ENCODE peak calls at places on chromosomes 3 and 15, in seven cellular contexts. O, P, A, S, J, G and H are unnamed samples.

GRCh38 chr15:29522373-29523276 is 253.0 kb upstream of the NSMCE3 start:
- DNase-seq in J (no peak), A (no peak), P (no peak), S (no peak), G (no peak), O (no peak), H (no peak)

GRCh38 chr15:77475898-77476297 is 55.2 kb downstream of the HMG20A start:
- DNase-seq in G (no peak), J (no peak), A (no peak), P (no peak), O (no peak), S (no peak), H (no peak)

GRCh38 chr15:63600001-63600645 is 2.9 kb downstream of the FBXL22 start:
- DNase-seq in S (no peak), P (no peak), A (no peak), G (peak), J (no peak), O (no peak), H (no peak)

GRCh38 chr15:48244923-48245322 is 38.8 kb downstream of the SLC12A1 start:
- DNase-seq in P (no peak), J (no peak), S (no peak), O (no peak), A (no peak), G (peak), H (no peak)

GRCh38 chr3:29758108-29759020 is 477.5 kb downstream of the RBMS3 start:
- DNase-seq in G (peak), O (peak), J (no peak), S (no peak), A (no peak), P (no peak), H (no peak)

GRCh38 chr3:50304601-50305000 is 1.2 kb upstream of the HYAL1 start:
- DNase-seq in S (no peak), P (no peak), A (no peak), G (no peak), J (no peak), O (no peak), H (no peak)

GRCh38 chr15:64193971-64194370 is 31.1 kb upstream of the PPIB start:
- DNase-seq in S (no peak), O (no peak), A (no peak), P (no peak), J (no peak), G (no peak), H (no peak)

GRCh38 chr15:86231864-86232801 is 152.5 kb downstream of the AGBL1 start:
- DNase-seq in S (no peak), G (peak), O (peak), A (no peak), J (no peak), P (no peak), H (no peak)

GRCh38 chr15:68609618-68610017 is 30.8 kb downstream of the CORO2B start:
- DNase-seq in J (no peak), O (peak), S (no peak), A (peak), G (peak), P (peak), H (no peak)

GRCh38 chr3:150255416-150255815 is 152.7 kb upstream of the TSC22D2 start:
- DNase-seq in O (no peak), G (no peak), S (no peak), A (peak), J (no peak), P (no peak), H (no peak)

GRCh38 chr3:34015204-34016142 is 217.0 kb downstream of the PDCD6IP start:
- DNase-seq in P (no peak), O (peak), J (no peak), A (no peak), S (no peak), G (peak), H (no peak)

GRCh38 chr3:30231277-30232141 is 374.9 kb upstream of the TGFBR2 start:
- DNase-seq in G (peak), J (no peak), S (no peak), A (no peak), P (no peak), O (peak), H (no peak)

GRCh38 chr3:5172018-5172417 is 15.5 kb upstream of the EDEM1 start:
- DNase-seq in S (no peak), P (no peak), A (no peak), G (no peak), J (no peak), O (no peak), H (no peak)

GRCh38 chr3:61181874-61182273 is 69.4 kb downstream of the FHIT start:
- DNase-seq in S (no peak), O (peak), P (no peak), A (no peak), J (no peak), G (peak), H (no peak)

GRCh38 chr15:22895465-22896190 is 57.2 kb downstream of the NIPA2 start:
- DNase-seq in P (peak), S (no peak), O (peak), A (no peak), J (no peak), G (peak), H (no peak)

GRCh38 chr3:37768107-37768809 is 93.4 kb upstream of the CTDSPL start:
- DNase-seq in J (no peak), P (no peak), O (peak), A (no peak), S (no peak), G (peak), H (no peak)

GRCh38 chr3:134544306-134544705 is 58.4 kb downstream of the CEP63 start:
- DNase-seq in G (no peak), A (no peak), S (no peak), P (no peak), O (peak), J (no peak), H (no peak)
- TF ChIP-seq CTCF in G (no peak), A (no peak), S (no peak), P (no peak), O (no peak), J (no peak), H (no peak)

GRCh38 chr3:66642484-66642883 is 141.7 kb upstream of the LRIG1 start:
- DNase-seq in G (no peak), P (no peak), A (no peak), O (no peak), S (no peak), J (no peak), H (no peak)

GRCh38 chr3:66639794-66640356 is 139.1 kb upstream of the LRIG1 start:
- DNase-seq in A (no peak), S (no peak), J (no peak), O (no peak), P (no peak), G (no peak), H (no peak)

GRCh38 chr3:66642015-66642414 is 141.2 kb upstream of the LRIG1 start:
- DNase-seq in G (no peak), J (no peak), S (no peak), O (no peak), A (no peak), P (no peak), H (no peak)

GRCh38 chr3:66633982-66634381 is 133.2 kb upstream of the LRIG1 start:
- DNase-seq in O (no peak), P (no peak), A (no peak), G (no peak), J (no peak), S (no peak), H (no peak)

DNA sequence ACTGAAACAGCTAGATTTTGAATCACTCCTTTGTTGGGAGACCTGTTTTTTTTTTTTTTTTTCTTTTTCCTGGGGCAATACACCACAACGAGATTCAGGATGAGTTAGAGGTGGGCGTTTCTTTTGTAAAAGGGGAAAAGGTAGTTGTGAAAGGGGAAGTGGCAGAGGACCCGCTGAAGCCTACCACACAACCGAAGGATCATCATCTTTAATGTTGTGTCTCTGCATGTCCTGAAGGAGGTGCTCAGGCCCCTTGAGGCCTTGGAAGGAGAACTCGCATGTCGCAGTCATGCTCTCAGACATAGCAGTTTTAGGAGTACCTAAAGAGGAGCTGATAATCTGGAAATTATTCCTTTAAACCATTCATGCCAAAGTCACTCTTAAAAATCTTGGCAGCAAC is 137.9 kb upstream of the LRIG1 start:
- DNase-seq in S (no peak), O (no peak), G (no peak), A (no peak), J (no peak), P (no peak), H (no peak)
- TF ChIP-seq CTCF in S (no peak), O (no peak), G (peak), A (no peak), J (no peak), P (no peak), H (peak)

GRCh38 chr3:177357352-177358084 is 160.2 kb upstream of the TBL1XR1 start:
- DNase-seq in A (no peak), O (peak), S (no peak), J (no peak), G (peak), P (no peak), H (no peak)
- TF ChIP-seq CTCF in A (no peak), O (no peak), S (no peak), J (no peak), G (peak), P (no peak), H (no peak)

GRCh38 chr15:100334905-100335304 is 6.9 kb downstream of the ADAMTS17 start:
- DNase-seq in P (no peak), S (no peak), J (no peak), O (no peak), A (no peak), G (no peak), H (peak)
- TF ChIP-seq CTCF in P (no peak), S (no peak), J (no peak), O (no peak), A (no peak), G (no peak), H (no peak)

GRCh38 chr3:64691051-64691450 is 3.3 kb upstream of the ADAMTS9 start:
- DNase-seq in O (peak), S (no peak), P (no peak), G (peak), J (no peak), A (no peak), H (no peak)
- TF ChIP-seq CTCF in O (no peak), S (no peak), P (no peak), G (no peak), J (no peak), A (no peak), H (no peak)

GRCh38 chr15:78734441-78735064 is 76.7 kb downstream of the ADAMTS7 start:
- DNase-seq in O (no peak), P (no peak), S (no peak), A (no peak), G (no peak), J (no peak), H (peak)

GRCh38 chr15:78739206-78739605 is 72.1 kb downstream of the ADAMTS7 start:
- DNase-seq in G (no peak), S (no peak), A (no peak), P (peak), O (no peak), J (no peak), H (peak)

GRCh38 chr15:78740904-78741274 is 70.4 kb downstream of the ADAMTS7 start:
- DNase-seq in S (no peak), A (no peak), O (no peak), G (no peak), J (no peak), P (no peak), H (peak)

GRCh38 chr15:78737187-78737820 is 74.0 kb downstream of the ADAMTS7 start:
- DNase-seq in G (no peak), S (no peak), J (no peak), P (no peak), A (no peak), O (no peak), H (peak)

DNA sequence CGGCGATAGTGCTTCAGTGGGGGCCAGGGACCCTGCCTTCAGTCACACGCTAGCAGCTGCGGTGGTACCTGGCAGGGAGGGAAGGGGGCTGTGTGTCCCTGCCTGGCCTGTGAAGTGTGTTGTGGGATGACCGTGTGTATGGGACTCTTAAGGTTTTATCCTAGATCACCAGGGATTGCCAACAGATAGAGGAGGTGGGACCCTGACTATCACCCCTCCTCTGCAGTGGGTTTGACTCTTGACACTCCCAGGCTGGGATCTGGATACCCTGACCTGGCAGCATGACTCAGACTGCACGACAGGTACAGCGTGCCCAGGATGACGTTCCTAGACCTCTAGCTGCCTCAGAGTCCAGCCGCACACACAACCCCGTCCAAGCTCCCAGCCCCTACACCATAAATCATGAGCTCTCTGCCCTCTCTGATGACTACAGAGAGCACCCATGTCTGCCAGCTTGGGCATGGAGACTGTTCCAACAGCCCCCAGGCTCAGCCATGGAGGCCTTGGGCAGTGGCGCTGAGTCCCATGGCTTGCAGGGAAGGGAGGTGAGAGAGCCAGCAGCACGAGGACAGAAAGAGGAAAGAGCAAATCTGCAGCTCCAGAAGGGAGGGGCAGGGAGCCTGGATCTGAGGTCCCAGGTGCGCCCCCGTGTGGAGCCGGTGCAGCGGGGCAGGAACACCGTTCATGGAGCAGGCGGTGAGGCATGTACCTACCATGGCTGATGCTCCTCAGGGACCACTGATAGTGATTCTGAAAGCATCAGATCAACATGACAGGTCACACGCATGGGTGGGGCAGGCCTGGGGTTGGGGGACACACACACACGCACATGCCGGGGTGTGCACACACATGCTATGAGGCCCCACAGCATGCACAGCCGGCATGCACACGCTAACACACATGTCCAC is 71.0 kb downstream of the ADAMTS7 start:
- DNase-seq in P (peak), G (peak), S (no peak), O (peak), A (no peak), J (peak), H (peak)
- TF ChIP-seq CTCF in P (peak), G (peak), S (peak), O (peak), A (peak), J (peak), H (peak)

DNA sequence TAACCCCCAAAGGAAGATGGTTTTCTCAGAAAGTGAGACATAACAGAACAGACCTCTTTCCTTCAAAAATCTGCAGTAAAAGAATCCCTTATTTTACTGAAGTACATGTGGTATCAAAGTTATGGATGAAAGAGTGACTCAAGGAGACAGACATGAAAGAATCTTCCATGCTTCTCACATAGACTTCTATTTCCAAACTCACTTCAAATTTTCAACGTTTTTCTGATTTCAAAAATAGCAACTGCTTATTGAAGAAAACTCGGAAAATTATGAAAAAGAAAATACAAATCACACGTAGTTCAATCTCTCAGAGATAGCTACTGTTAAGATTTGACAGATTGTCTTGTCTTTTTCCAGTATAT is 39.8 kb upstream of the TRA2B start:
- DNase-seq in J (no peak), G (no peak), P (no peak), A (no peak), O (no peak), S (no peak), H (no peak)
- TF ChIP-seq CTCF in J (peak), G (no peak), P (no peak), A (peak), O (no peak), S (peak), H (no peak)

GRCh38 chr3:12933901-12934300 is 92.5 kb upstream of the RPL32 start:
- DNase-seq in A (no peak), O (no peak), J (no peak), G (no peak), P (no peak), S (no peak), H (no peak)

GRCh38 chr3:12935861-12936830 is 94.8 kb upstream of the RPL32 start:
- DNase-seq in P (no peak), G (no peak), S (no peak), O (no peak), A (no peak), J (no peak), H (no peak)

GRCh38 chr3:12932754-12933153 is 91.4 kb upstream of the RPL32 start:
- DNase-seq in J (no peak), A (no peak), S (no peak), P (no peak), G (no peak), O (no peak), H (no peak)

GRCh38 chr3:12934431-12934830 is 93.1 kb upstream of the RPL32 start:
- DNase-seq in A (peak), J (no peak), G (peak), O (peak), S (no peak), P (no peak), H (no peak)

DNA sequence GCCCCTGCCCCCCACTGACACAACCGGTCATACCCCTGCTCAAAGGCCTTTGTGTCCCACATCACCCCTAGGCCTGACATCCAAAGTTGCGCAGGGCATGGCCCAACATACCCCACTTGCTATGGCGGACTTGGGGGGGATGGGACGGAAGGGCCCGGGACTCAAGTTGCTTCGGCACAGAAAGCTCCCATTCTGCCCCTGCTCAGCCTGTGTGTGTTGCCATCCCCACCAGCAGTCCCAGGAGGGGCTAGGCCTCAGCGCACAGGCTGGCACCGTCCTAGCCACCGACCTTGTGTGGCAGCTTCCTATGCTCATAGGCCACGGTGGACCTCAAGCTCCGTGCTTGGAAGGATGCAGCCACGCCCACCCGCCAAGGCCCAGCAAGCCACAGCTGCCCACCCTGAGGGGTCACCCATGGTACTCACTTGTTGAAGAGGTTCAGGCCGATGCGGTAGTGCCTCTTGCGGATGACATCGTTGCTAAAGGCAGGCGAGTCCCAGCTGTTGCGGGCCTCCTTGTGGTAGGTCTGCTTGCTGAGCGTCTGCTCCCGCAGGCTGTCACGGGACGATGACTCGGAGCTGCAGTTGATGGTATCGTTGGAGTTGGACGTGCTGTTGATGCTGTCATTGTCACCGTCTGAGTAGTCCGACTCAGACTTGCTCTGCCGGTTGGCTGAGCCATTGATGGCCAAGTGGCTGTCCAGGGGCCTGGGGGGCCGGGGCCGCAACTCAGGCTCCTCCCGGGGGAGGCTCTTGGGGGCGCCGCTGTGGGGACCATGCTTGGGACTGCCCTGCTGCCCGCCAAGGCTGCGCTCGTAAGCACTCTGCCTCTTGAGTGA is 93.9 kb upstream of the RPL32 start:
- DNase-seq in P (no peak), O (no peak), S (no peak), J (no peak), G (no peak), A (no peak), H (no peak)
- TF ChIP-seq CTCF in P (no peak), O (no peak), S (no peak), J (no peak), G (no peak), A (no peak), H (no peak)